ENCODE peak calls at places on chromosomes 12 and 14, in four cellular contexts. F, V, J and Y are unnamed samples.

GRCh38 chr12:62562892-62563291 is 96.3 kb downstream of the MON2 start:
- DNase-seq in F (no peak), V (no peak), J (no peak), Y (no peak)

GRCh38 chr14:61559641-61560201 is 135.6 kb upstream of the HIF1A start:
- DNase-seq in F (no peak), V (no peak), J (peak; percentile 71), Y (no peak)

GRCh38 chr12:22935090-22935489 is 310.1 kb downstream of the ETNK1 start:
- DNase-seq in F (no peak), V (peak; percentile 36), J (no peak), Y (no peak)

GRCh38 chr12:32756476-32757158 is 920 bp upstream of the YARS2 start:
- DNase-seq in F (no peak), V (no peak), J (no peak), Y (no peak)

GRCh38 chr12:25480145-25480544 is 72.9 kb downstream of the LMNTD1 start:
- DNase-seq in F (no peak), V (no peak), J (no peak), Y (no peak)

GRCh38 chr12:106954462-106955376 is 988 bp upstream of the TMEM263 start:
- DNase-seq in F (peak; percentile 11), V (peak; percentile 54), J (no peak), Y (peak; percentile 63)

GRCh38 chr14:65069874-65070709 is 32.2 kb downstream of the MAX start:
- DNase-seq in F (no peak), V (no peak), J (no peak), Y (no peak)

GRCh38 chr12:70733385-70733784 is 96.2 kb upstream of the PTPRB start:
- DNase-seq in F (peak; percentile 52), V (no peak), J (peak; percentile 76), Y (no peak)

GRCh38 chr12:120453977-120454376 is 7.7 kb downstream of the GATC start:
- DNase-seq in F (peak; percentile 60), V (no peak), J (no peak), Y (no peak)

DNA sequence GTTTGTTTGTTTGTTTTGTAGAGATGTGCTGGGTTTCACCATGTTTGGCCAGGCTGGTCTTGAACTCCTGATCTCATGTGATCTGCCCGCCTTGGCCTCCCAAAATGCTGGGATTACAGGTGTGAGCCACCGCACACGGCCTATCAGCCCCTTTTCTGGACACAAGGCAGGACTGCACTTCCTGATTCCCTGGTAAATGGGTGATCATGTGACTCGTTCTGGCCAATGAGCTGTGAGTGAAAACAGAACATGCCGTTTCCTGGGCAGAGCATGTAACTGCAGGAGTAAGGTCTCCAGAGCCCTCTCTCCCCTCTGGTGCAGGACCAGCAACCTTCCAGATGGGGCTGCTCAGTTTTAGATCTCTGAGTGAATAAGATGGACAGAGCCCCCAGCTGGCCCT is 92.7 kb downstream of the ITPK1 start:
- DNase-seq in F (peak; percentile 37), V (no peak), J (peak; percentile 37), Y (no peak)
- H3K27ac ChIP-seq in F (no peak overlapping the region), V (no peak overlapping the region), J (no peak overlapping the region), Y (no peak overlapping the region)

GRCh38 chr14:91891721-91892220 is 24.4 kb upstream of the TC2N start:
- DNase-seq in F (no peak), V (no peak), J (no peak), Y (no peak)

GRCh38 chr14:91891081-91891480 is 23.7 kb upstream of the TC2N start:
- DNase-seq in F (no peak), V (no peak), J (no peak), Y (no peak)

GRCh38 chr14:91890291-91890749 is 23.0 kb upstream of the TC2N start:
- DNase-seq in F (no peak), V (peak; percentile 45), J (no peak), Y (peak; percentile 71)

GRCh38 chr14:91888641-91889476 is 21.5 kb upstream of the TC2N start:
- DNase-seq in F (no peak), V (no peak), J (no peak), Y (no peak)

DNA sequence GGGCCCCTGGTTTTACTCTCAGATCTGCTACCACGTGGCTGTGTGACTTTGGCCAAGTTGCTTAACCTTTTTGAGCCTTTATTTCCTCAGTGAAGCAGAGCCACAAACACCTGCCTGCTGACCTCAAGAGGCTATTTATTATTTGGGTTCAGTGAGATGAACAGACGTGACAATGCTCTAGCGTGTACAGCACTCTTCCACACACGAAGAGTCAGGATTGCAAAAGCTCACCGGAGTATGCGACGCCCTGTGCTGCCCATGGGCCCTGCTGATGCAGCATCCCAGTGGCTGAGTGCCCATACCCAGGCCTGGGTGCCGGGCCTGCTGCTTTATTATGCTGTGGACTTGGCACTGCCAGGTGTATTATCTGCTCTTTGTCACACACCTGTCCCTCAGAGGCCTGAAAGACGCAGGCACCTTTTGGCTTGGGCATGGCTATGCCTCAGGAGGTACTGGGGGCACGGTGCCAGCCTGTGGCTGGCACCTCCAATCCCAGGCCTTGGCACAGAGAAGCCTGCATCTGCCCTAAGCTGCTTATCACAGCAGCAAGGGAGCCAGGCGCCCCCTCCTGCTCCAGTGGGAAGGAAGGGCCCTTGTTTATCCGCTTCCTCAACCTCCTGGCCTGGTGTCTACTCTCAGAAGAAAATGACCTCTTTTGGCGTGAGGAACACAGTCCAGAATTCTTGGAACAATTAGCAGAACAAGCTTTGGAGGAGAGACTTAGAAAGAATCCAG is 22.3 kb upstream of the TC2N start:
- DNase-seq in F (no peak), V (peak; percentile 69), J (no peak), Y (peak; percentile 45)
- H3K4me1 ChIP-seq in F (peaks cover 17% of the 10 kb centered on the region), V (peaks cover 2% of the 10 kb centered on the region), J (no peaks in the 10 kb centered on the region), Y (peaks cover 16% of the 10 kb centered on the region)

GRCh38 chr14:68692216-68692615 is 100.7 kb downstream of the ZFP36L1 start:
- DNase-seq in F (no peak), V (no peak), J (no peak), Y (no peak)
- H3K4me3 ChIP-seq in F (no peak overlapping the region), V (no peak overlapping the region), J (no peak overlapping the region), Y (no peak overlapping the region)

DNA sequence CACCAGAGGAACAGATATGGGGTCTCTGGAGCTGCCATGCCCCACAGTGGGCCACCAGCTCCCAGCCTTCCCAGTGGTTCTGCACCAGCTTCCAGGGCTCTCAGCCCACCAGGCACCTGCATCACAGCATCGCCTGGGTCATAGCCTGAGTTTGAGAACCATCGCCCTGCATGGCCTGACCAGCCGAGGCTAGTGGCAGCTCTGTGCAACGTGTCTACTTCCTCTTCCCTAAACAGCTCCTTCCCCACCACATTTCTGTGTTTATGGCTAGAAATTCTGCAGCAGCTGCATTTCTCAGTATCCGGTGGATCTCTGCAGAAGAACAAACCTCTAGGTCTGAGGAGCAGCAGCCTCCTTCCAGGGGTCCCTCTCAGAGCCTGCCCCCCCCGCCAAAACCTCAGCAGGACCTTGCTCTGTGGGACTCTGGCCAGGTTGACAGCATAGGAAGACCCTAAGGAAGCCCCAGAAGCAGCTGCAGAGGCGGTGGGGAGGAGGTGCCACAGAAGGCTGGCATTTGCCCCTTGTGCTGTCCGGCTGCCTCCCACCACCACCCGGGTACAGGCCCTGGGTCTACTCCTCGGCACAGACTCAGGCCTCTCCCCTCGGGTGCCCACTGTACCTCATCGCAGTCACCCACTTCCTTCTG is 47.7 kb downstream of the PSMA6 start:
- DNase-seq in F (peak; percentile 51), V (peak; percentile 59), J (no peak), Y (peak; percentile 63)
- H3K27ac ChIP-seq in F (no peak overlapping the region), V (no peak overlapping the region), J (no peak overlapping the region), Y (peak overlapping the region; percentile 34)

GRCh38 chr12:96828169-96828789 is 78.8 kb upstream of the NEDD1 start:
- DNase-seq in F (peak; percentile 25), V (no peak), J (no peak), Y (no peak)

GRCh38 chr12:96829354-96829753 is 77.7 kb upstream of the NEDD1 start:
- DNase-seq in F (no peak), V (no peak), J (no peak), Y (no peak)

GRCh38 chr12:96824838-96825236 is 82.2 kb upstream of the NEDD1 start:
- DNase-seq in F (peak; percentile 7), V (no peak), J (no peak), Y (no peak)

GRCh38 chr12:96824074-96824837 is 82.8 kb upstream of the NEDD1 start:
- DNase-seq in F (peak; percentile 4), V (no peak), J (no peak), Y (no peak)
- H3K4me1 ChIP-seq in F (no peaks in the 10 kb centered on the region), V (no peaks in the 10 kb centered on the region), J (no peaks in the 10 kb centered on the region), Y (no peaks in the 10 kb centered on the region)

GRCh38 chr14:94904636-94905035 is 134.7 kb upstream of the GSC start:
- DNase-seq in F (no peak), V (no peak), J (no peak), Y (no peak)

GRCh38 chr14:94906577-94906976 is 136.7 kb upstream of the GSC start:
- DNase-seq in F (no peak), V (no peak), J (no peak), Y (no peak)

GRCh38 chr14:94903338-94903737 is 133.4 kb upstream of the GSC start:
- DNase-seq in F (no peak), V (no peak), J (no peak), Y (no peak)

GRCh38 chr14:94906991-94907587 is 137.2 kb upstream of the GSC start:
- DNase-seq in F (no peak), V (no peak), J (no peak), Y (no peak)

GRCh38 chr14:94907626-94908261 is 137.8 kb upstream of the GSC start:
- DNase-seq in F (no peak), V (peak; percentile 32), J (no peak), Y (peak; percentile 29)
- H3K4me3 ChIP-seq in F (no peak overlapping the region), V (peak overlapping the region; percentile 7), J (no peak overlapping the region), Y (peak overlapping the region; percentile 39)

DNA sequence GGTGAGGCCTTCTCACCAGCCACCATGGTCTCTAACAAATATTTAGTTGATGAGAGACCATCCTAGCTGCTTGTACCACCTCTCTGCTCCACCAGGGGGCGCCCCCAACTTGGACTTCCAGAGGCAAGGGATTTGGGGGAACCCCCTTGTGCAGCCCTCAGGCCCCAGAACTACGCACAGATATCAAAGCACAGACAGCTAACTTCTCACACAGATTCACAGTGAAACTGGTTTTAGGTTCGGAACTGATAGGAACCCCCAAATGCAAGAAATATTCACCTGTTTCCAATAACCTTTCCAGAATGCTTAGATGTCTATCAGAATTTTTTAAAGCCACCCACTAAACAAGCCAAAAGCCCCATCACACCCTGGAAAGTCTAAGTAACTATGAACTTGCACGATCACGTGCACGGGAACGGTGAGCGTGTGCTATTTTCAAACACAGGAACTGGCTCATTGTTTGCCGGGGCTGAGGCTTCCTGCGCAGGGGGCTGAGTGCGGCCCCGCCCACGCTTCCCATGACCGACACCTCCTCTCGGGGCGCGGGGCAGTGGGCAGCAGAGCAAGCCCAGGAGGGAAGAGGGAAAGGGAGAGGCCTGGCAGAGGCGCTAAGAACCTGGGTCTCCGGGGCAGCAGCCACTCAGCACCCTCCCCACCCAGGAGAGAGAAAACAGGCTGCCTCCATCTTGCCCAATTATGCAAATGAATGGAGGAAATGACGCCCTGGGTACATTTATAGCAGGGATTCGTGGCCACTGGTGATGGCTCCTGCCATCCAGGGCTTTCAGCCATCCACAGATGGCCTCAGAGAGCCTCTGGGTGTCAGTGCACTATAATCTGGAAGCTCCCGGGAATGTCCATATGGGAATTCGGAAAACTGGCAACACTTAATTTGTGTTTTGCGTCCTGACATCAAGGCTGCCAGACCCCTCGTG is 79.4 kb upstream of the GPR68 start:
- DNase-seq in F (peak; percentile 92), V (peak; percentile 86), J (peak; percentile 18), Y (peak; percentile 95)
- H3K27ac ChIP-seq in F (peak overlapping the region; percentile 99), V (peak overlapping the region; percentile 50), J (no peak overlapping the region), Y (peak overlapping the region; percentile 65)

GRCh38 chr12:124508323-124509096 is 58.9 kb downstream of the NCOR2 start:
- DNase-seq in F (peak; percentile 16), V (no peak), J (no peak), Y (no peak)

GRCh38 chr12:124509300-124509675 is 58.1 kb downstream of the NCOR2 start:
- DNase-seq in F (no peak), V (no peak), J (no peak), Y (no peak)

GRCh38 chr12:124510301-124510970 is 57.0 kb downstream of the NCOR2 start:
- DNase-seq in F (peak; percentile 7), V (no peak), J (no peak), Y (no peak)

GRCh38 chr12:124511259-124511985 is 56.0 kb downstream of the NCOR2 start:
- DNase-seq in F (no peak), V (no peak), J (no peak), Y (no peak)

GRCh38 chr12:124509676-124510300 is 57.6 kb downstream of the NCOR2 start:
- DNase-seq in F (no peak), V (peak; percentile 74), J (no peak), Y (peak; percentile 77)
- H3K4me1 ChIP-seq in F (no peaks in the 10 kb centered on the region), V (peaks cover 14% of the 10 kb centered on the region), J (peaks cover 56% of the 10 kb centered on the region), Y (peaks cover 44% of the 10 kb centered on the region)